ENCODE peak calls at places on chromosomes 12 and 14, in four cellular contexts. L is WTC11, A is HepG2, F is K562. O is an unnamed sample.

GRCh38 chr14:105527381-105528196 is 1.2 kb downstream of the TMEM121 start:
- DNase-seq in F (no peak), A (no peak), L (no peak), O (no peak)

GRCh38 chr14:21106191-21106505 is 5.3 kb downstream of the TMEM253 start:
- DNase-seq in A (no peak), F (peak), L (no peak), O (no peak)

GRCh38 chr12:124927325-124928094 is 13.1 kb upstream of the UBC start:
- DNase-seq in A (peak), F (peak), L (peak), O (peak)

GRCh38 chr14:24251880-24252288 is 9.5 kb upstream of the TINF2 start:
- DNase-seq in F (no peak), L (no peak), A (no peak), O (no peak)

GRCh38 chr14:69701269-69701668 is 65.7 kb upstream of the SRSF5 start:
- DNase-seq in L (no peak), F (no peak), A (no peak), O (no peak)

GRCh38 chr12:70557583-70558263 is 79.5 kb downstream of the PTPRB start:
- DNase-seq in L (no peak), F (no peak), A (peak), O (no peak)

GRCh38 chr12:51549637-51550036 is 41.4 kb upstream of the SCN8A start:
- DNase-seq in L (no peak), A (no peak), F (no peak), O (no peak)

GRCh38 chr14:85595981-85596380 is 66.0 kb downstream of the FLRT2 start:
- DNase-seq in L (no peak), F (no peak), A (no peak), O (no peak)

GRCh38 chr14:51020024-51020710 is 74.7 kb downstream of the TRIM9 start:
- DNase-seq in F (no peak), A (no peak), L (no peak), O (no peak)

GRCh38 chr14:93027810-93028723 is 87.7 kb downstream of the ITPK1 start:
- DNase-seq in A (no peak), F (no peak), L (no peak), O (no peak)

GRCh38 chr14:37403656-37404055 is 191.4 kb downstream of the FOXA1 start:
- DNase-seq in L (no peak), F (no peak), A (no peak), O (no peak)
- TF ChIP-seq ELF4 in L (no peak), F (no peak), A (no peak), O (no peak)

GRCh38 chr12:56476143-56476542 is 7.8 kb downstream of the SPRYD4 start:
- DNase-seq in A (no peak), F (no peak), L (no peak), O (no peak)
- TF ChIP-seq ELF4 in A (no peak), F (no peak), L (no peak), O (no peak)

DNA sequence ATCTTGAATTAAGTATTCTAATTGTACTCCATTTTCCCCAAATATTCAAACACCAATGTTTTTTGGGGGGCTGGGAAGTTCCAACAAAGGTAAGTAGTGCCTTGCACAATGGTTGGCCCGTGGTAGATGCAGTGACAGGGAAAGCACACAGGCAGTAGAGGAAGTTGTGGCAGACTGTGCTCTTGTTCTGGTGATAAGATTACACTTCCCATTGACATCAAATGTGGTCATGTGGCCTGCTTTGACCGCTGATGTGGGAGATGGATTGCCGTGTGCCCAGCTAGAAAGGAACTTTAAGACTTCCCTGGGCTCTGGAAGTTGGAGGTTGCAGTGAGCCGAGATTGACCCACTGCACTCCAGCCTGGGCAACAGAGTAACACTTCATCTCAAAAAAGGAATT is 223.8 kb downstream of the VRK1 start:
- DNase-seq in L (no peak), A (no peak), F (peak), O (no peak)
- TF ChIP-seq ELF4 in L (no peak), A (no peak), F (no peak), O (no peak)

GRCh38 chr14:100875861-100876590 is 27.5 kb downstream of the RTL1 start:
- DNase-seq in F (no peak), L (no peak), A (no peak), O (no peak)
- TF ChIP-seq ELF4 in F (no peak), L (no peak), A (no peak), O (no peak)

DNA sequence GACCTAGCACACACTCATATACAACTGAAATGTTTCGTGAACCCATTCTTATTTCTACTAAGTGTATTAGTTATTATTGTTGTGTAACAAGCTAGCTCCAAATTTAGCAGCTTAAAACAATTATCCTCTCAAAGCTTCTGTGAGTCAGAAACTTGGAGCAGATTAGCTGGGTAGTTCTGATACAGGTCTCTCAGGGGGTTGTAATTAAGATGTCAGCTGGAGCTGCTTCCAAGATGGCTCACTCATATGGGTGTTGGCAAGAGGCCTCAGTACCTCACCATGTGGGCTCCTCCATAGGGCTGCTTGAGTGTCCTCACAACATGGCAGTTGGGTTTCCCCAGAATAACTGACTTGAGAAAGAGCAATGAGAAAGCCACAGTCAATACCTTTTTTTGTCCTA is 9.8 kb downstream of the GPR135 start:
- DNase-seq in F (no peak), L (no peak), A (no peak), O (no peak)
- TF ChIP-seq ELF4 in F (no peak), L (no peak), A (no peak), O (no peak)

GRCh38 chr14:103718572-103718971 is 3.0 kb downstream of the ZFYVE21 start:
- DNase-seq in L (no peak), F (peak), A (no peak), O (no peak)
- TF ChIP-seq ELF4 in L (no peak), F (no peak), A (no peak), O (no peak)

DNA sequence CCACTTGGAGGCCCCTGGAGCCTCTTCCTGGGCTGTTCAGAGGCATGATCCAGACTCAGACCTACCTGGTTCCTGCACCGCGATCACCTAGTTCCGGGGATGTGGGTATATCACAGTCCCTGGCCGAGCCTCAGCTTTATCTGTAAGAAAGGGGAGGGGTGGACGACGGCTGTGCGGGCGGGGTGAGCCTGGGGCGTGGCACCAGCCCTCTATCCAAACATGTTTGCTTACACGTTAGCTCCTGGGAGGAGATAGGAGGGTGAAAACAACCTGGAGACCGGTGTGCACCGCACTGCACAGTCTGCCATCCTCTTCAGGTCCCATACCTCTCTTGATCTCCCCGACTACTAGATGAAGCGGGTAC is 1.2 kb downstream of the ANKRD9 start:
- DNase-seq in F (peak), L (no peak), A (peak), O (peak)
- TF ChIP-seq ELF4 in F (no peak), L (no peak), A (no peak), O (no peak)

DNA sequence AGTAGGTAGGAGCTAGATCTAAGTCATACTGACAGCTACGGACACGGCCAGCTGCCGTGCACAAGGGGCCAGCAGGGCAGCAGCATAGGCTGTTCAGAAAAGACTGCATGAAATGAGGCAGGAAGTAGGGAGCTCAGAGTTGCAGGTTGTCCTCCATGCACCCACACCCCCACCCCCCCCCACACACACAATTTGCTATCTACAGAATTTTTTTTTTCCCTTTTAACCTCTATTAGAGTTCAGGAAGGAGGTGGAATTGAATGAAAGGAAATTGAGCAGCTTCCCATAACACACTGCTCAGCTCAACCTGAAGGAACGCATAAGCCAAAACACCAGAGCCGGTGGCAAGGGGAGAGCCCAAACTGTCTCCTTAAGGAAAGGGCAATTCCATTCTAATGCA is 74.1 kb downstream of the NUAK1 start:
- DNase-seq in L (no peak), A (no peak), F (no peak), O (no peak)
- TF ChIP-seq ELF4 in L (no peak), A (no peak), F (no peak), O (no peak)

DNA sequence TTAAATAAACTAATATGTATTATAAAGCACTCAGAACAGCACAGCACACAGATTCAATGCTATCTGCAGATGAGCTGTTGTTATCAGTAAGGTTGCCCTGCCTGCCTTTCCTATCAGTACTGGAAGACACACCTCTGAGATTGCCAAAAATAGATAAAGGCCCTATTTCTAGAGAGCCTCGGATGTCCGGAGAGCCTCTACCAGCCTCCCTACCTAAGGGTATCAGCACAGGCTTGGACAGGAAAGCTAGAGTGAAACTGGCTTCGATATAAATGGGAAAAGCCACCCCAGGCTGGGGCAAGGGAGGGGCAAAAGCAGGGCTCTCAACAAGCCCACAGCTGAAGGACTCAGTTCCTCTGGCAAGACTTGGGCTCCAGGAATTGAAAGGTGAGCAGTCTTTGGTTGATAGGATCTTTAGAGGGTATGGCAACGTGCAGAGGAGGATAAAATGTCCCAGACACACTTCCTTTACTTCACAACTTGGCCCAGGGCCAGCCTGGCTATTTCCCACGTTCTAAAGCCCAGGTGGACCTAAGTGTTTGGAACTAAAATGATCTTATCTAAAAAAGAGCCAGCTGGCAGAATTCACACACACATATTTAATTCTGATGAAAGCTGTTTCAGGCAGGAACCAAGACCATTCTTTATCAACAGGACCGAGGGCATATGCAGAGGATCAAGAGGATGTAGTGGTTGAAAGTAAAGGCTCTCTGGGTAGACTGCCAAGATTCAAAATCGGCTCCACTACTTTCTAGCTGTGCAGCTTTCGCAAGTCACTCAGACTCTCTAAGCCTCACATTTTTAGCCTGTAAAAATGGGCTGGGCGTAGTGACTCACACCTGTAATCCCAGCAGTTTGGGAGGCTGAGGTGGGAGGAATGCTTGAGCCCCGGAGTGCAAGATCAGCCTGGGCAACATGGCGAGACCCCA is 37.8 kb upstream of the ITPR2 start:
- DNase-seq in A (no peak), F (no peak), L (no peak), O (no peak)
- TF ChIP-seq ELF4 in A (no peak), F (no peak), L (no peak), O (no peak)